ENCODE peak calls at places on chromosomes 6 and 20, in five cellular contexts. V, E, C, B and U are unnamed samples.

GRCh38 chr20:33273117-33273851 is 9.7 kb upstream of the BPIFB1 start:
- DNase-seq in V (no peak), E (no peak), C (no peak), B (no peak), U (no peak)

GRCh38 chr20:45340236-45340847 is 7.9 kb downstream of the SDC4 start:
- DNase-seq in V (no peak), E (no peak), C (no peak), B (peak; percentile 67), U (no peak)

GRCh38 chr20:38804682-38805501 is 605 bp upstream of the PPP1R16B start:
- DNase-seq in V (no peak), E (no peak), C (peak; percentile 35), B (no peak), U (no peak)

GRCh38 chr6:166253277-166254229 is 54.6 kb downstream of the PRR18 start:
- DNase-seq in V (peak; percentile 29), E (no peak), C (no peak), B (peak; percentile 54), U (no peak)

GRCh38 chr6:139577991-139578604 is 203.7 kb upstream of the CITED2 start:
- DNase-seq in V (no peak), E (peak; percentile 93), C (no peak), B (no peak), U (peak; percentile 12)

GRCh38 chr6:154347981-154348380 is 8.6 kb downstream of the IPCEF1 start:
- DNase-seq in V (no peak), E (no peak), C (no peak), B (no peak), U (no peak)

GRCh38 chr6:28988536-28989415 is 16.3 kb downstream of the ZNF311 start:
- DNase-seq in V (peak; percentile 76), E (peak; percentile 73), C (no peak), B (peak; percentile 43), U (no peak)

GRCh38 chr6:164085552-164086325 is 671.2 kb downstream of the QKI start:
- DNase-seq in V (peak; percentile 68), E (no peak), C (no peak), B (peak; percentile 91), U (no peak)

GRCh38 chr6:26172496-26172958 is 85.3 kb downstream of the HFE start:
- DNase-seq in V (no peak), E (peak; percentile 59), C (no peak), B (peak; percentile 29), U (peak; percentile 65)

GRCh38 chr6:40852667-40853383 is 186.2 kb downstream of the UNC5CL start:
- DNase-seq in V (no peak), E (peak; percentile 4), C (no peak), B (no peak), U (no peak)

GRCh38 chr6:43510827-43511163 is 649 bp upstream of the LRRC73 start:
- DNase-seq in V (no peak), E (no peak), C (no peak), B (no peak), U (no peak)

GRCh38 chr6:111589366-111589765 is 16.3 kb downstream of the TRAF3IP2 start:
- DNase-seq in V (no peak), E (peak; percentile 96), C (no peak), B (no peak), U (peak; percentile 53)

GRCh38 chr6:150068173-150068785 is 642 bp downstream of the ULBP3 start:
- DNase-seq in V (no peak), E (no peak), C (no peak), B (no peak), U (peak; percentile 28)

GRCh38 chr6:140153703-140154102 is 779.3 kb upstream of the CITED2 start:
- DNase-seq in V (no peak), E (peak; percentile 50), C (no peak), B (no peak), U (no peak)

GRCh38 chr20:50387996-50388332 is 122.2 kb upstream of the PTPN1 start:
- DNase-seq in V (no peak), E (no peak), C (no peak), B (no peak), U (no peak)

GRCh38 chr6:115667478-115667996 is 393.2 kb downstream of the FRK start:
- DNase-seq in V (no peak), E (no peak), C (no peak), B (no peak), U (no peak)

GRCh38 chr6:15384901-15385300 is 139.0 kb downstream of the JARID2 start:
- DNase-seq in V (no peak), E (no peak), C (no peak), B (no peak), U (no peak)

GRCh38 chr20:62493886-62494285 is 18.1 kb upstream of the GATA5 start:
- DNase-seq in V (no peak), E (no peak), C (no peak), B (no peak), U (no peak)